ENCODE peak calls at places on chromosomes 6 and 20, in six cellular contexts. R is fibroblast of mammary gland, W is astrocyte of the spinal cord, C is tibial artery, T is fibroblast of lung, X is BJ. F is an unnamed sample.
A peak's percentile ranks its signal among the peaks of the same experiment; 100 is the strongest.

GRCh38 chr6:31354788-31355539 is 2.0 kb downstream of the HLA-B start:
- DNase-seq in R (no peak), W (no peak), C (no peak), T (no peak), X (no peak), F (no peak)

GRCh38 chr6:48671506-48671905 is 560.5 kb upstream of the PTCHD4 start:
- DNase-seq in R (peak; percentile 21), W (no peak), C (no peak), T (no peak), X (no peak), F (peak; percentile 34)

GRCh38 chr6:127992144-127992543 is 91.3 kb upstream of the THEMIS start:
- DNase-seq in R (no peak), W (no peak), C (no peak), T (no peak), X (no peak), F (no peak)

GRCh38 chr6:134835998-134836397 is 113.9 kb downstream of the ALDH8A1 start:
- DNase-seq in R (peak; percentile 48), W (no peak), C (no peak), T (peak; percentile 65), X (no peak), F (peak; percentile 83)

GRCh38 chr6:45323656-45324224 is 4.4 kb upstream of the RUNX2 start:
- DNase-seq in R (no peak), W (no peak), C (no peak), T (no peak), X (no peak), F (no peak)

GRCh38 chr6:44115866-44116265 is 11.4 kb downstream of the MRPL14 start:
- DNase-seq in R (peak; percentile 14), W (peak; percentile 67), C (no peak), T (peak; percentile 88), X (no peak), F (no peak)

GRCh38 chr20:25223179-25223661 is 24.7 kb upstream of the PYGB start:
- DNase-seq in R (peak; percentile 74), W (peak; percentile 97), C (no peak), T (peak; percentile 97), X (peak; percentile 62), F (peak; percentile 74)

GRCh38 chr6:151142676-151143075 is 97.1 kb upstream of the AKAP12 start:
- DNase-seq in R (no peak), W (no peak), C (no peak), T (no peak), X (no peak), F (no peak)

GRCh38 chr6:934686-935085 is 241.7 kb upstream of the EXOC2 start:
- DNase-seq in R (no peak), W (no peak), C (no peak), T (no peak), X (no peak), F (no peak)

GRCh38 chr20:40582531-40582930 is 106.5 kb downstream of the MAFB start:
- DNase-seq in R (no peak), W (no peak), C (peak; percentile 38), T (no peak), X (no peak), F (no peak)

GRCh38 chr20:3158968-3159431 is 665 bp downstream of the FASTKD5 start:
- DNase-seq in R (peak; percentile 17), W (no peak), C (no peak), T (peak; percentile 42), X (no peak), F (no peak)

GRCh38 chr20:64212750-64213149 is 42.8 kb upstream of the PCMTD2 start:
- DNase-seq in R (peak; percentile 60), W (peak; percentile 29), C (no peak), T (peak; percentile 52), X (no peak), F (peak; percentile 53)

GRCh38 chr6:109010703-109011102 is 83.9 kb downstream of the SESN1 start:
- DNase-seq in R (no peak), W (no peak), C (no peak), T (no peak), X (no peak), F (no peak)

GRCh38 chr20:57024849-57025248 is 241.6 kb downstream of the BMP7 start:
- DNase-seq in R (no peak), W (no peak), C (no peak), T (no peak), X (no peak), F (no peak)

GRCh38 chr6:157456524-157456829 is 75.5 kb downstream of the ZDHHC14 start:
- DNase-seq in R (no peak), W (no peak), C (no peak), T (no peak), X (no peak), F (no peak)

GRCh38 chr6:53335224-53335994 is 13.3 kb downstream of the ELOVL5 start:
- DNase-seq in R (no peak), W (no peak), C (no peak), T (no peak), X (no peak), F (no peak)

GRCh38 chr6:118537579-118537978 is 10.5 kb upstream of the PLN start:
- DNase-seq in R (no peak), W (no peak), C (no peak), T (peak; percentile 88), X (peak; percentile 64), F (peak; percentile 91)

GRCh38 chr6:13452346-13453171 is 34.8 kb downstream of the GFOD1 start:
- DNase-seq in R (no peak), W (no peak), C (no peak), T (no peak), X (no peak), F (peak; percentile 57)

GRCh38 chr6:155402656-155403304 is 52.9 kb downstream of the NOX3 start:
- DNase-seq in R (no peak), W (no peak), C (no peak), T (no peak), X (no peak), F (no peak)

GRCh38 chr20:58306421-58307261 is 2.9 kb upstream of the RAB22A start:
- DNase-seq in R (peak; percentile 50), W (peak; percentile 66), C (peak; percentile 44), T (peak; percentile 87), X (no peak), F (peak; percentile 23)

GRCh38 chr20:3238616-3239025 is 369 bp downstream of the SLC4A11 start:
- DNase-seq in R (no peak), W (no peak), C (no peak), T (peak; percentile 7), X (no peak), F (peak; percentile 9)

GRCh38 chr6:13700232-13700631 is 11.4 kb downstream of the RANBP9 start:
- DNase-seq in R (no peak), W (no peak), C (no peak), T (no peak), X (no peak), F (no peak)

GRCh38 chr20:1935696-1936366 is 40.6 kb downstream of the SIRPA start:
- DNase-seq in R (no peak), W (no peak), C (no peak), T (no peak), X (no peak), F (no peak)

GRCh38 chr6:3471286-3471685 is 14.4 kb upstream of the SLC22A23 start:
- DNase-seq in R (no peak), W (no peak), C (no peak), T (no peak), X (no peak), F (no peak)

GRCh38 chr6:157989541-157990289 is 8.1 kb downstream of the SYNJ2 start:
- DNase-seq in R (peak; percentile 56), W (peak; percentile 76), C (no peak), T (peak; percentile 71), X (no peak), F (peak; percentile 32)

GRCh38 chr20:52217689-52218395 is 26.3 kb upstream of the ZFP64 start:
- DNase-seq in R (no peak), W (no peak), C (no peak), T (no peak), X (no peak), F (no peak)

GRCh38 chr6:133889557-133890301 is 816 bp downstream of the TCF21 start:
- DNase-seq in R (no peak), W (peak; percentile 60), C (no peak), T (peak; percentile 23), X (no peak), F (peak; percentile 30)

GRCh38 chr20:35301426-35301825 is 9.2 kb upstream of the FAM83C start:
- DNase-seq in R (peak; percentile 34), W (no peak), C (no peak), T (peak; percentile 41), X (no peak), F (no peak)

GRCh38 chr6:143397229-143398222 is 53.0 kb downstream of the ADAT2 start:
- DNase-seq in R (peak; percentile 86), W (peak; percentile 92), C (peak; percentile 58), T (peak; percentile 98), X (peak; percentile 31), F (peak; percentile 66)

GRCh38 chr6:116100419-116101297 is at the start of gene NT5DC1:
- DNase-seq in R (peak; percentile 58), W (peak; percentile 75), C (peak; percentile 73), T (peak; percentile 71), X (no peak), F (peak; percentile 55)
- TF ChIP-seq CTCF in R (no peak), W (peak; percentile 30), C (peak; percentile 36), T (peak; percentile 29), X (peak; percentile 26), F (peak; percentile 13)

GRCh38 chr20:39049148-39049547 is 87.0 kb downstream of the DHX35 start:
- DNase-seq in R (no peak), W (no peak), C (no peak), T (no peak), X (no peak), F (no peak)
- H3K4me3 ChIP-seq in R (no peak overlapping the region), W (no peak overlapping the region), C (peak overlapping the region; percentile 74), T (no peak overlapping the region), X (no peak overlapping the region), F (no peak overlapping the region)

DNA sequence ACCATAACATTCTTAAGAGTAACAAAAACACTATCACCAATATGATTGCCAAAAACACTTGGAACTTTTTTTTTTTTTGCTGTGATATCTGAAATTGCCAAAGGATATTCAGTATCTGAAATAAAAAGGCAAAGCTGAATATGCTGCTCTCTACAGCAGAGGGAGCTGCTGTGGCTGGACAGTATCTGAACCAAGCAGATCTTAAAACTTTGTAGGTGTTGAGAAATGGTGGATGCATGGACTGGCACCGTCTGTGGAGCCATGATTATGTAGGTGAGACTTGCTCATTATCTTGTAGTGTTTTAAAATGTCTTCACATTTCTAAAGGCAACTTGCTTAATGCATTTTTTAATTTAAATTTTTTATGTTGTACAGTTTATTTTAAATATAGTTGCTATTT is 9.2 kb downstream of the PDCD2 start:
- DNase-seq in R (peak; percentile 29), W (no peak), C (no peak), T (no peak), X (no peak), F (peak; percentile 8)
- TF ChIP-seq CTCF in R (peak; percentile 42), W (peak; percentile 38), C (no peak), T (peak; percentile 18), X (peak; percentile 25), F (peak; percentile 22)

GRCh38 chr6:124877468-124877867 is 84.8 kb upstream of the RNF217 start:
- DNase-seq in R (no peak), W (no peak), C (no peak), T (no peak), X (no peak), F (no peak)

GRCh38 chr6:124882580-124883393 is 79.5 kb upstream of the RNF217 start:
- DNase-seq in R (peak; percentile 54), W (peak; percentile 35), C (no peak), T (peak; percentile 37), X (no peak), F (peak; percentile 73)

GRCh38 chr6:124879110-124879991 is 82.9 kb upstream of the RNF217 start:
- DNase-seq in R (no peak), W (no peak), C (no peak), T (no peak), X (no peak), F (no peak)

GRCh38 chr6:124881898-124882579 is 80.2 kb upstream of the RNF217 start:
- DNase-seq in R (peak; percentile 28), W (peak; percentile 16), C (no peak), T (peak; percentile 44), X (no peak), F (peak; percentile 63)

GRCh38 chr6:124879992-124880355 is 82.3 kb upstream of the RNF217 start:
- DNase-seq in R (no peak), W (no peak), C (no peak), T (no peak), X (no peak), F (no peak)
- H3K4me3 ChIP-seq in R (no peak overlapping the region), W (no peak overlapping the region), C (no peak overlapping the region), T (no peak overlapping the region), X (no peak overlapping the region), F (no peak overlapping the region)